ENCODE peak calls at places on chromosomes 2 and 18, in seven cellular contexts. One of them, this sample, is unnamed.
A peak's percentile ranks its signal among the peaks of the same experiment; 100 is the strongest.

GRCh38 chr2:224428787-224429440 is 27.0 kb upstream of the FAM124B start:
- DNase-seq in retina: no peak
- DNase-seq in T-cell: no peak
- DNase-seq in Right ventricle myocardium superior: no peak
- DNase-seq in mesenchymal stem cell: no peak
- DNase-seq in NCI-H1092: no peak
- DNase-seq in AG08396: no peak
- DNase-seq in this sample: no peak

GRCh38 chr2:191692502-191693115 is 14.7 kb downstream of the NABP1 start:
- DNase-seq in mesenchymal stem cell: no peak
- DNase-seq in retina: no peak
- DNase-seq in AG08396: no peak
- DNase-seq in Right ventricle myocardium superior: no peak
- DNase-seq in NCI-H1092: no peak
- DNase-seq in T-cell: no peak
- DNase-seq in this sample: no peak

GRCh38 chr18:51195602-51196115 is 1.8 kb downstream of the MEX3C start:
- DNase-seq in mesenchymal stem cell: peak; percentile 46
- DNase-seq in retina: peak; percentile 77
- DNase-seq in Right ventricle myocardium superior: no peak
- DNase-seq in NCI-H1092: peak; percentile 43
- DNase-seq in AG08396: peak; percentile 8
- DNase-seq in T-cell: peak; percentile 35
- DNase-seq in this sample: peak; percentile 71

GRCh38 chr2:61210332-61210981 is 48.5 kb downstream of the C2orf74 start:
- DNase-seq in AG08396: peak; percentile 10
- DNase-seq in retina: no peak
- DNase-seq in mesenchymal stem cell: peak; percentile 70
- DNase-seq in NCI-H1092: no peak
- DNase-seq in Right ventricle myocardium superior: no peak
- DNase-seq in T-cell: no peak
- DNase-seq in this sample: no peak

GRCh38 chr2:69616755-69617154 is 26.8 kb downstream of the AAK1 start:
- DNase-seq in NCI-H1092: no peak
- DNase-seq in mesenchymal stem cell: no peak
- DNase-seq in AG08396: no peak
- DNase-seq in retina: no peak
- DNase-seq in Right ventricle myocardium superior: no peak
- DNase-seq in T-cell: no peak
- DNase-seq in this sample: peak; percentile 32

GRCh38 chr2:12155308-12156061 is 409.1 kb downstream of the LPIN1 start:
- DNase-seq in AG08396: peak; percentile 62
- DNase-seq in retina: no peak
- DNase-seq in T-cell: no peak
- DNase-seq in NCI-H1092: no peak
- DNase-seq in mesenchymal stem cell: peak; percentile 86
- DNase-seq in Right ventricle myocardium superior: no peak
- DNase-seq in this sample: peak; percentile 61

GRCh38 chr2:229660951-229661350 is 53.4 kb downstream of the DNER start:
- DNase-seq in Right ventricle myocardium superior: no peak
- DNase-seq in retina: no peak
- DNase-seq in AG08396: no peak
- DNase-seq in NCI-H1092: no peak
- DNase-seq in mesenchymal stem cell: no peak
- DNase-seq in T-cell: no peak
- DNase-seq in this sample: peak; percentile 11

GRCh38 chr2:148201075-148202004 is 180.4 kb downstream of the MBD5 start:
- DNase-seq in mesenchymal stem cell: peak; percentile 81
- DNase-seq in T-cell: peak; percentile 20
- DNase-seq in retina: no peak
- DNase-seq in Right ventricle myocardium superior: peak; percentile 49
- DNase-seq in NCI-H1092: no peak
- DNase-seq in AG08396: peak; percentile 22
- DNase-seq in this sample: peak; percentile 19

GRCh38 chr2:148726228-148726627 is 81.7 kb downstream of the EPC2 start:
- DNase-seq in retina: no peak
- DNase-seq in Right ventricle myocardium superior: no peak
- DNase-seq in T-cell: no peak
- DNase-seq in AG08396: no peak
- DNase-seq in mesenchymal stem cell: no peak
- DNase-seq in NCI-H1092: no peak
- DNase-seq in this sample: no peak

GRCh38 chr2:32632089-32632488 is 4.2 kb downstream of the TTC27 start:
- DNase-seq in T-cell: no peak
- DNase-seq in mesenchymal stem cell: peak; percentile 71
- DNase-seq in NCI-H1092: no peak
- DNase-seq in Right ventricle myocardium superior: no peak
- DNase-seq in AG08396: no peak
- DNase-seq in retina: no peak
- DNase-seq in this sample: peak; percentile 16

GRCh38 chr2:42929985-42930581 is 137.7 kb upstream of the HAAO start:
- DNase-seq in NCI-H1092: no peak
- DNase-seq in mesenchymal stem cell: peak; percentile 90
- DNase-seq in T-cell: no peak
- DNase-seq in Right ventricle myocardium superior: no peak
- DNase-seq in retina: peak; percentile 61
- DNase-seq in AG08396: no peak
- DNase-seq in this sample: peak; percentile 43